ENCODE peak calls at places on chromosomes 3 and 15, in nine cellular contexts. One of them, this sample, is unnamed.

GRCh38 chr3:10093678-10094077 is 14.4 kb downstream of the FANCD2OS start:
- DNase-seq in cardiac muscle cell: no peak
- DNase-seq in prostate gland: no peak
- DNase-seq in H9: no peak
- DNase-seq in K562: no peak
- DNase-seq in IMR-90: no peak
- DNase-seq in CD8-positive, alpha-beta T cell: no peak
- DNase-seq in A549: no peak
- DNase-seq in WERI-Rb-1: no peak
- DNase-seq in this sample: no peak

GRCh38 chr15:56978898-56979662 is 60.6 kb downstream of the TCF12 start:
- DNase-seq in cardiac muscle cell: no peak
- DNase-seq in prostate gland: no peak
- DNase-seq in H9: no peak
- DNase-seq in K562: no peak
- DNase-seq in IMR-90: peak
- DNase-seq in CD8-positive, alpha-beta T cell: no peak
- DNase-seq in A549: no peak
- DNase-seq in WERI-Rb-1: no peak
- DNase-seq in this sample: peak

GRCh38 chr15:77415450-77416448 is 4.2 kb downstream of the PEAK1 start:
- DNase-seq in cardiac muscle cell: no peak
- DNase-seq in prostate gland: no peak
- DNase-seq in H9: no peak
- DNase-seq in K562: peak
- DNase-seq in IMR-90: peak
- DNase-seq in CD8-positive, alpha-beta T cell: no peak
- DNase-seq in A549: no peak
- DNase-seq in WERI-Rb-1: no peak
- DNase-seq in this sample: no peak

GRCh38 chr3:53219897-53220483 is 35.8 kb downstream of the TKT start:
- DNase-seq in cardiac muscle cell: peak
- DNase-seq in prostate gland: peak
- DNase-seq in H9: peak
- DNase-seq in K562: peak
- DNase-seq in IMR-90: peak
- DNase-seq in CD8-positive, alpha-beta T cell: peak
- DNase-seq in A549: peak
- DNase-seq in WERI-Rb-1: peak
- DNase-seq in this sample: peak

GRCh38 chr3:16319307-16319706 is 54.3 kb downstream of the OXNAD1 start:
- DNase-seq in cardiac muscle cell: peak
- DNase-seq in prostate gland: no peak
- DNase-seq in H9: peak
- DNase-seq in K562: peak
- DNase-seq in IMR-90: no peak
- DNase-seq in CD8-positive, alpha-beta T cell: peak
- DNase-seq in A549: peak
- DNase-seq in WERI-Rb-1: peak
- DNase-seq in this sample: no peak

GRCh38 chr15:32935139-32935538 is 217.3 kb downstream of the GREM1 start:
- DNase-seq in cardiac muscle cell: no peak
- DNase-seq in prostate gland: no peak
- DNase-seq in H9: no peak
- DNase-seq in K562: no peak
- DNase-seq in IMR-90: no peak
- DNase-seq in CD8-positive, alpha-beta T cell: no peak
- DNase-seq in A549: no peak
- DNase-seq in WERI-Rb-1: no peak
- DNase-seq in this sample: no peak

GRCh38 chr3:180828001-180828720 is 84.3 kb upstream of the FXR1 start:
- DNase-seq in cardiac muscle cell: no peak
- DNase-seq in prostate gland: no peak
- DNase-seq in H9: no peak
- DNase-seq in K562: no peak
- DNase-seq in IMR-90: no peak
- DNase-seq in CD8-positive, alpha-beta T cell: no peak
- DNase-seq in A549: no peak
- DNase-seq in WERI-Rb-1: no peak
- DNase-seq in this sample: no peak

GRCh38 chr3:58323795-58324674 is 8.7 kb upstream of the PXK start:
- DNase-seq in cardiac muscle cell: no peak
- DNase-seq in prostate gland: no peak
- DNase-seq in H9: no peak
- DNase-seq in K562: peak
- DNase-seq in IMR-90: peak
- DNase-seq in CD8-positive, alpha-beta T cell: no peak
- DNase-seq in A549: no peak
- DNase-seq in WERI-Rb-1: no peak
- DNase-seq in this sample: no peak

GRCh38 chr3:44030690-44031344 is 210.9 kb upstream of the TOPAZ1 start:
- DNase-seq in cardiac muscle cell: no peak
- DNase-seq in prostate gland: no peak
- DNase-seq in H9: no peak
- DNase-seq in K562: no peak
- DNase-seq in IMR-90: no peak
- DNase-seq in CD8-positive, alpha-beta T cell: no peak
- DNase-seq in A549: no peak
- DNase-seq in WERI-Rb-1: no peak
- DNase-seq in this sample: no peak

GRCh38 chr15:48389701-48390143 is 58.5 kb downstream of the DUT start:
- DNase-seq in cardiac muscle cell: no peak
- DNase-seq in prostate gland: no peak
- DNase-seq in H9: no peak
- DNase-seq in K562: no peak
- DNase-seq in IMR-90: peak
- DNase-seq in CD8-positive, alpha-beta T cell: no peak
- DNase-seq in A549: no peak
- DNase-seq in WERI-Rb-1: no peak
- DNase-seq in this sample: no peak

GRCh38 chr3:164608554-164609276 is 469.6 kb downstream of the SI start:
- DNase-seq in cardiac muscle cell: no peak
- DNase-seq in prostate gland: no peak
- DNase-seq in H9: no peak
- DNase-seq in K562: no peak
- DNase-seq in IMR-90: no peak
- DNase-seq in CD8-positive, alpha-beta T cell: no peak
- DNase-seq in A549: no peak
- DNase-seq in WERI-Rb-1: no peak
- DNase-seq in this sample: no peak

GRCh38 chr3:197155039-197155438 is 125.4 kb upstream of the MELTF start:
- DNase-seq in cardiac muscle cell: no peak
- DNase-seq in prostate gland: no peak
- DNase-seq in H9: no peak
- DNase-seq in K562: no peak
- DNase-seq in IMR-90: no peak
- DNase-seq in CD8-positive, alpha-beta T cell: no peak
- DNase-seq in A549: no peak
- DNase-seq in WERI-Rb-1: no peak
- DNase-seq in this sample: no peak

GRCh38 chr15:29093696-29094343 is 175.8 kb downstream of the NSMCE3 start:
- DNase-seq in cardiac muscle cell: no peak
- DNase-seq in prostate gland: no peak
- DNase-seq in H9: no peak
- DNase-seq in K562: no peak
- DNase-seq in IMR-90: no peak
- DNase-seq in CD8-positive, alpha-beta T cell: no peak
- DNase-seq in A549: no peak
- DNase-seq in WERI-Rb-1: no peak
- DNase-seq in this sample: no peak

GRCh38 chr15:85676332-85676731 is 118.4 kb downstream of the KLHL25 start:
- DNase-seq in cardiac muscle cell: no peak
- DNase-seq in prostate gland: no peak
- DNase-seq in H9: no peak
- DNase-seq in K562: no peak
- DNase-seq in IMR-90: no peak
- DNase-seq in CD8-positive, alpha-beta T cell: no peak
- DNase-seq in A549: no peak
- DNase-seq in WERI-Rb-1: no peak
- DNase-seq in this sample: peak

GRCh38 chr15:89826671-89827655 is 12.3 kb upstream of the ANPEP start:
- DNase-seq in cardiac muscle cell: no peak
- DNase-seq in prostate gland: no peak
- DNase-seq in H9: no peak
- DNase-seq in K562: no peak
- DNase-seq in IMR-90: no peak
- DNase-seq in CD8-positive, alpha-beta T cell: no peak
- DNase-seq in A549: no peak
- DNase-seq in WERI-Rb-1: no peak
- DNase-seq in this sample: no peak

GRCh38 chr3:61331937-61332590 is 80.8 kb upstream of the FHIT start:
- DNase-seq in cardiac muscle cell: no peak
- DNase-seq in prostate gland: no peak
- DNase-seq in H9: peak
- DNase-seq in K562: no peak
- DNase-seq in IMR-90: no peak
- DNase-seq in CD8-positive, alpha-beta T cell: no peak
- DNase-seq in A549: no peak
- DNase-seq in WERI-Rb-1: no peak
- DNase-seq in this sample: no peak

GRCh38 chr3:141231923-141232861 is 567 bp downstream of the PXYLP1 start:
- DNase-seq in cardiac muscle cell: peak
- DNase-seq in prostate gland: peak
- DNase-seq in H9: peak
- DNase-seq in K562: peak
- DNase-seq in IMR-90: no peak
- DNase-seq in CD8-positive, alpha-beta T cell: no peak
- DNase-seq in A549: peak
- DNase-seq in WERI-Rb-1: peak
- DNase-seq in this sample: peak

GRCh38 chr3:30649572-30650310 is 43.3 kb downstream of the TGFBR2 start:
- DNase-seq in cardiac muscle cell: no peak
- DNase-seq in prostate gland: no peak
- DNase-seq in H9: no peak
- DNase-seq in K562: no peak
- DNase-seq in IMR-90: peak
- DNase-seq in CD8-positive, alpha-beta T cell: no peak
- DNase-seq in A549: no peak
- DNase-seq in WERI-Rb-1: no peak
- DNase-seq in this sample: no peak

GRCh38 chr15:87850916-87851315 is 405.6 kb downstream of the NTRK3 start:
- DNase-seq in cardiac muscle cell: no peak
- DNase-seq in prostate gland: no peak
- DNase-seq in H9: no peak
- DNase-seq in K562: no peak
- DNase-seq in IMR-90: no peak
- DNase-seq in CD8-positive, alpha-beta T cell: no peak
- DNase-seq in A549: no peak
- DNase-seq in WERI-Rb-1: no peak
- DNase-seq in this sample: no peak

GRCh38 chr3:42526616-42527367 is 24.3 kb downstream of the VIPR1 start:
- DNase-seq in cardiac muscle cell: peak
- DNase-seq in prostate gland: no peak
- DNase-seq in H9: no peak
- DNase-seq in K562: peak
- DNase-seq in IMR-90: no peak
- DNase-seq in CD8-positive, alpha-beta T cell: peak
- DNase-seq in A549: no peak
- DNase-seq in WERI-Rb-1: peak
- DNase-seq in this sample: no peak

GRCh38 chr15:74783072-74783807 is 1.4 kb downstream of the CSK start:
- DNase-seq in cardiac muscle cell: no peak
- DNase-seq in prostate gland: no peak
- DNase-seq in H9: no peak
- DNase-seq in K562: peak
- DNase-seq in IMR-90: peak
- DNase-seq in CD8-positive, alpha-beta T cell: peak
- DNase-seq in A549: no peak
- DNase-seq in WERI-Rb-1: no peak
- DNase-seq in this sample: peak

GRCh38 chr3:133694288-133695268 is 32.8 kb upstream of the TOPBP1 start:
- DNase-seq in cardiac muscle cell: no peak
- DNase-seq in prostate gland: no peak
- DNase-seq in H9: no peak
- DNase-seq in K562: no peak
- DNase-seq in IMR-90: no peak
- DNase-seq in CD8-positive, alpha-beta T cell: no peak
- DNase-seq in A549: no peak
- DNase-seq in WERI-Rb-1: no peak
- DNase-seq in this sample: no peak

GRCh38 chr3:72591522-72592421 is 256.5 kb downstream of the SHQ1 start:
- DNase-seq in cardiac muscle cell: peak
- DNase-seq in prostate gland: peak
- DNase-seq in H9: no peak
- DNase-seq in K562: peak
- DNase-seq in IMR-90: peak
- DNase-seq in CD8-positive, alpha-beta T cell: no peak
- DNase-seq in A549: no peak
- DNase-seq in WERI-Rb-1: no peak
- DNase-seq in this sample: peak
- H3K27ac ChIP-seq in cardiac muscle cell: peak
- H3K27ac ChIP-seq in prostate gland: no peak
- H3K27ac ChIP-seq in H9: no peak
- H3K27ac ChIP-seq in K562: no peak
- H3K27ac ChIP-seq in IMR-90: no peak
- H3K27ac ChIP-seq in CD8-positive, alpha-beta T cell: no peak
- H3K27ac ChIP-seq in A549: peak
- H3K27ac ChIP-seq in WERI-Rb-1: no peak
- H3K27ac ChIP-seq in this sample: no peak

DNA sequence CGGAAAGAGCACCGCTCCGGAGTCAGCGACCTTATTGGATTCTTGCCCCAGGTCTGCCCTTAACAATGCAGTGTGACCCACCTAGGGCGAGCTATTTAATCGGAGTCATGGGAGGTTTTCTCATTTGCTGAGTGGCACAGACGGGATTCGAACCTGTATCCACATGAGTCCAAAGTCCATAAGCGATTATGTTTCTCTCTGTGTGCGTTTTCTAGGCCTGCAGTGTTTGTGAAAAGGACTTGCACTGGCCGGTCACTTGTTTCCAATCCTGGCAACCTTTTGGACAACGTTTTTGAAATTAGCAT is 686 bp upstream of the HDGFL3 start:
- DNase-seq in cardiac muscle cell: no peak
- DNase-seq in prostate gland: no peak
- DNase-seq in H9: no peak
- DNase-seq in K562: no peak
- DNase-seq in IMR-90: no peak
- DNase-seq in CD8-positive, alpha-beta T cell: no peak
- DNase-seq in A549: no peak
- DNase-seq in WERI-Rb-1: no peak
- DNase-seq in this sample: no peak
- TF ChIP-seq CTCF in cardiac muscle cell: no peak
- TF ChIP-seq CTCF in prostate gland: no peak
- TF ChIP-seq CTCF in H9: no peak
- TF ChIP-seq CTCF in K562: no peak
- TF ChIP-seq CTCF in IMR-90: no peak
- TF ChIP-seq CTCF in CD8-positive, alpha-beta T cell: no peak
- TF ChIP-seq CTCF in A549: peak
- TF ChIP-seq CTCF in WERI-Rb-1: no peak
- TF ChIP-seq CTCF in this sample: no peak

GRCh38 chr3:113658107-113658506 is 38.3 kb downstream of the USF3 start:
- DNase-seq in cardiac muscle cell: no peak
- DNase-seq in prostate gland: no peak
- DNase-seq in H9: no peak
- DNase-seq in K562: no peak
- DNase-seq in IMR-90: no peak
- DNase-seq in CD8-positive, alpha-beta T cell: no peak
- DNase-seq in A549: no peak
- DNase-seq in WERI-Rb-1: no peak
- DNase-seq in this sample: no peak
- H3K27ac ChIP-seq in cardiac muscle cell: no peak
- H3K27ac ChIP-seq in prostate gland: no peak
- H3K27ac ChIP-seq in H9: no peak
- H3K27ac ChIP-seq in K562: no peak
- H3K27ac ChIP-seq in IMR-90: no peak
- H3K27ac ChIP-seq in CD8-positive, alpha-beta T cell: no peak
- H3K27ac ChIP-seq in A549: no peak
- H3K27ac ChIP-seq in WERI-Rb-1: no peak
- H3K27ac ChIP-seq in this sample: no peak

GRCh38 chr3:4528802-4529201 is 35.7 kb downstream of the ITPR1 start:
- DNase-seq in cardiac muscle cell: no peak
- DNase-seq in prostate gland: no peak
- DNase-seq in H9: no peak
- DNase-seq in K562: no peak
- DNase-seq in IMR-90: no peak
- DNase-seq in CD8-positive, alpha-beta T cell: no peak
- DNase-seq in A549: no peak
- DNase-seq in WERI-Rb-1: no peak
- DNase-seq in this sample: no peak
- TF ChIP-seq CTCF in cardiac muscle cell: no peak
- TF ChIP-seq CTCF in prostate gland: no peak
- TF ChIP-seq CTCF in H9: no peak
- TF ChIP-seq CTCF in K562: no peak
- TF ChIP-seq CTCF in IMR-90: no peak
- TF ChIP-seq CTCF in CD8-positive, alpha-beta T cell: no peak
- TF ChIP-seq CTCF in A549: no peak
- TF ChIP-seq CTCF in WERI-Rb-1: no peak
- TF ChIP-seq CTCF in this sample: no peak